ENCODE peak calls at places on chromosomes 11 and 22, in four cellular contexts. One of them, this sample, is unnamed.

GRCh38 chr22:45124176-45124857 is 39.4 kb upstream of the NUP50 start:
- DNase-seq in GM13976: no peak
- DNase-seq in stimulated activated CD4-positive, alpha-beta T cell treated with anti-CD3 and anti-CD28 coated beads, Interleukin-2, amount 100 ng/mL, for 48 hours: no peak
- DNase-seq in anterior cingulate cortex: no peak
- DNase-seq in this sample: no peak

GRCh38 chr11:126564588-126564987 is 209.1 kb downstream of the ST3GAL4 start:
- DNase-seq in GM13976: no peak
- DNase-seq in anterior cingulate cortex: no peak
- DNase-seq in stimulated activated CD4-positive, alpha-beta T cell treated with anti-CD3 and anti-CD28 coated beads, Interleukin-2, amount 100 ng/mL, for 48 hours: no peak
- DNase-seq in this sample: no peak

GRCh38 chr11:11105361-11105760 is 247.5 kb upstream of the ZBED5 start:
- DNase-seq in anterior cingulate cortex: no peak
- DNase-seq in stimulated activated CD4-positive, alpha-beta T cell treated with anti-CD3 and anti-CD28 coated beads, Interleukin-2, amount 100 ng/mL, for 48 hours: no peak
- DNase-seq in GM13976: no peak
- DNase-seq in this sample: no peak

GRCh38 chr22:39519681-39520053 is 695 bp upstream of the ATF4 start:
- DNase-seq in stimulated activated CD4-positive, alpha-beta T cell treated with anti-CD3 and anti-CD28 coated beads, Interleukin-2, amount 100 ng/mL, for 48 hours: no peak
- DNase-seq in GM13976: no peak
- DNase-seq in anterior cingulate cortex: peak
- DNase-seq in this sample: peak

GRCh38 chr22:36541831-36542391 is 12.9 kb upstream of the EIF3D start:
- DNase-seq in GM13976: no peak
- DNase-seq in anterior cingulate cortex: no peak
- DNase-seq in stimulated activated CD4-positive, alpha-beta T cell treated with anti-CD3 and anti-CD28 coated beads, Interleukin-2, amount 100 ng/mL, for 48 hours: peak
- DNase-seq in this sample: no peak

GRCh38 chr11:68450711-68451110 is 9.8 kb upstream of the PPP6R3 start:
- DNase-seq in GM13976: no peak
- DNase-seq in stimulated activated CD4-positive, alpha-beta T cell treated with anti-CD3 and anti-CD28 coated beads, Interleukin-2, amount 100 ng/mL, for 48 hours: no peak
- DNase-seq in anterior cingulate cortex: no peak
- DNase-seq in this sample: no peak

GRCh38 chr22:41237707-41238569 is 2.8 kb downstream of the CHADL start:
- DNase-seq in GM13976: peak
- DNase-seq in anterior cingulate cortex: peak
- DNase-seq in stimulated activated CD4-positive, alpha-beta T cell treated with anti-CD3 and anti-CD28 coated beads, Interleukin-2, amount 100 ng/mL, for 48 hours: peak
- DNase-seq in this sample: peak

GRCh38 chr11:45082744-45083543 is 63.5 kb upstream of the PRDM11 start:
- DNase-seq in GM13976: no peak
- DNase-seq in stimulated activated CD4-positive, alpha-beta T cell treated with anti-CD3 and anti-CD28 coated beads, Interleukin-2, amount 100 ng/mL, for 48 hours: no peak
- DNase-seq in anterior cingulate cortex: no peak
- DNase-seq in this sample: no peak

GRCh38 chr22:29308148-29308790 is 1.8 kb downstream of the GAS2L1 start:
- DNase-seq in anterior cingulate cortex: no peak
- DNase-seq in GM13976: no peak
- DNase-seq in stimulated activated CD4-positive, alpha-beta T cell treated with anti-CD3 and anti-CD28 coated beads, Interleukin-2, amount 100 ng/mL, for 48 hours: no peak
- DNase-seq in this sample: no peak

GRCh38 chr22:41028841-41029240 is 63.6 kb upstream of the EP300 start:
- DNase-seq in GM13976: no peak
- DNase-seq in anterior cingulate cortex: no peak
- DNase-seq in stimulated activated CD4-positive, alpha-beta T cell treated with anti-CD3 and anti-CD28 coated beads, Interleukin-2, amount 100 ng/mL, for 48 hours: no peak
- DNase-seq in this sample: no peak

GRCh38 chr11:108662700-108663099 is 2.2 kb upstream of the DDX10 start:
- DNase-seq in anterior cingulate cortex: no peak
- DNase-seq in GM13976: no peak
- DNase-seq in stimulated activated CD4-positive, alpha-beta T cell treated with anti-CD3 and anti-CD28 coated beads, Interleukin-2, amount 100 ng/mL, for 48 hours: no peak
- DNase-seq in this sample: no peak

GRCh38 chr11:65918211-65919150 is at the start of gene C11orf68:
- DNase-seq in anterior cingulate cortex: no peak
- DNase-seq in GM13976: no peak
- DNase-seq in stimulated activated CD4-positive, alpha-beta T cell treated with anti-CD3 and anti-CD28 coated beads, Interleukin-2, amount 100 ng/mL, for 48 hours: no peak
- DNase-seq in this sample: no peak

GRCh38 chr11:112628676-112629075 is 332.5 kb upstream of the NCAM1 start:
- DNase-seq in stimulated activated CD4-positive, alpha-beta T cell treated with anti-CD3 and anti-CD28 coated beads, Interleukin-2, amount 100 ng/mL, for 48 hours: no peak
- DNase-seq in GM13976: no peak
- DNase-seq in anterior cingulate cortex: no peak
- DNase-seq in this sample: no peak

GRCh38 chr11:7689239-7689638 is 15.9 kb upstream of the CYB5R2 start:
- DNase-seq in GM13976: no peak
- DNase-seq in anterior cingulate cortex: no peak
- DNase-seq in stimulated activated CD4-positive, alpha-beta T cell treated with anti-CD3 and anti-CD28 coated beads, Interleukin-2, amount 100 ng/mL, for 48 hours: no peak
- DNase-seq in this sample: no peak

GRCh38 chr11:120219157-120219934 is 8.5 kb downstream of the OAF start:
- DNase-seq in GM13976: no peak
- DNase-seq in stimulated activated CD4-positive, alpha-beta T cell treated with anti-CD3 and anti-CD28 coated beads, Interleukin-2, amount 100 ng/mL, for 48 hours: no peak
- DNase-seq in anterior cingulate cortex: no peak
- DNase-seq in this sample: no peak

GRCh38 chr22:32226236-32227119 is 21.6 kb upstream of the RFPL2 start:
- DNase-seq in anterior cingulate cortex: no peak
- DNase-seq in stimulated activated CD4-positive, alpha-beta T cell treated with anti-CD3 and anti-CD28 coated beads, Interleukin-2, amount 100 ng/mL, for 48 hours: no peak
- DNase-seq in GM13976: no peak
- DNase-seq in this sample: no peak

GRCh38 chr22:36938886-36939285 is 25.5 kb downstream of the CSF2RB start:
- DNase-seq in anterior cingulate cortex: no peak
- DNase-seq in stimulated activated CD4-positive, alpha-beta T cell treated with anti-CD3 and anti-CD28 coated beads, Interleukin-2, amount 100 ng/mL, for 48 hours: no peak
- DNase-seq in GM13976: no peak
- DNase-seq in this sample: no peak

GRCh38 chr11:124829986-124830385 is 29.8 kb upstream of the MSANTD2 start:
- DNase-seq in GM13976: no peak
- DNase-seq in stimulated activated CD4-positive, alpha-beta T cell treated with anti-CD3 and anti-CD28 coated beads, Interleukin-2, amount 100 ng/mL, for 48 hours: no peak
- DNase-seq in anterior cingulate cortex: no peak
- DNase-seq in this sample: no peak

GRCh38 chr11:7422544-7423331 is 62.6 kb upstream of the OLFML1 start:
- DNase-seq in anterior cingulate cortex: no peak
- DNase-seq in stimulated activated CD4-positive, alpha-beta T cell treated with anti-CD3 and anti-CD28 coated beads, Interleukin-2, amount 100 ng/mL, for 48 hours: no peak
- DNase-seq in GM13976: no peak
- DNase-seq in this sample: no peak

GRCh38 chr22:24333301-24333700 is 62.7 kb downstream of the SPECC1L start:
- DNase-seq in stimulated activated CD4-positive, alpha-beta T cell treated with anti-CD3 and anti-CD28 coated beads, Interleukin-2, amount 100 ng/mL, for 48 hours: no peak
- DNase-seq in anterior cingulate cortex: no peak
- DNase-seq in GM13976: no peak
- DNase-seq in this sample: no peak

GRCh38 chr11:134399293-134399654 is 12.8 kb downstream of the B3GAT1 start:
- DNase-seq in anterior cingulate cortex: no peak
- DNase-seq in stimulated activated CD4-positive, alpha-beta T cell treated with anti-CD3 and anti-CD28 coated beads, Interleukin-2, amount 100 ng/mL, for 48 hours: no peak
- DNase-seq in GM13976: no peak
- DNase-seq in this sample: no peak

GRCh38 chr11:102345923-102346322 is 1.1 kb upstream of the BIRC2 start:
- DNase-seq in GM13976: no peak
- DNase-seq in stimulated activated CD4-positive, alpha-beta T cell treated with anti-CD3 and anti-CD28 coated beads, Interleukin-2, amount 100 ng/mL, for 48 hours: no peak
- DNase-seq in anterior cingulate cortex: no peak
- DNase-seq in this sample: no peak

GRCh38 chr11:110198031-110198729 is 98.2 kb downstream of the RDX start:
- DNase-seq in anterior cingulate cortex: no peak
- DNase-seq in GM13976: no peak
- DNase-seq in stimulated activated CD4-positive, alpha-beta T cell treated with anti-CD3 and anti-CD28 coated beads, Interleukin-2, amount 100 ng/mL, for 48 hours: no peak
- DNase-seq in this sample: no peak

GRCh38 chr11:121754603-121755002 is 301.8 kb upstream of the SORL1-AS1 start:
- DNase-seq in GM13976: no peak
- DNase-seq in anterior cingulate cortex: no peak
- DNase-seq in stimulated activated CD4-positive, alpha-beta T cell treated with anti-CD3 and anti-CD28 coated beads, Interleukin-2, amount 100 ng/mL, for 48 hours: no peak
- DNase-seq in this sample: no peak

This sample was measured in hippocampal formation.